ENCODE peak calls at places on chromosome 7, in four cellular contexts. One of them, this sample, is unnamed.

GRCh38 chr7:138776156-138776833 is 21.5 kb upstream of the TMEM213 start:
- DNase-seq in kidney epithelial cell: no peak
- DNase-seq in body of pancreas: no peak
- DNase-seq in naive thymus-derived CD4-positive, alpha-beta T cell: no peak
- DNase-seq in this sample: no peak

GRCh38 chr7:140898794-140899548 is 25.8 kb downstream of the BRAF start:
- DNase-seq in kidney epithelial cell: no peak
- DNase-seq in body of pancreas: no peak
- DNase-seq in naive thymus-derived CD4-positive, alpha-beta T cell: no peak
- DNase-seq in this sample: no peak

GRCh38 chr7:3204526-3204925 is 96.5 kb upstream of the SDK1 start:
- DNase-seq in kidney epithelial cell: no peak
- DNase-seq in body of pancreas: no peak
- DNase-seq in naive thymus-derived CD4-positive, alpha-beta T cell: no peak
- DNase-seq in this sample: no peak

GRCh38 chr7:1928555-1929348 is 258.7 kb downstream of the ELFN1 start:
- DNase-seq in kidney epithelial cell: no peak
- DNase-seq in body of pancreas: peak; percentile 94
- DNase-seq in naive thymus-derived CD4-positive, alpha-beta T cell: no peak
- DNase-seq in this sample: peak; percentile 85

GRCh38 chr7:152897401-152897800 is 137.8 kb downstream of the ACTR3B start:
- DNase-seq in kidney epithelial cell: no peak
- DNase-seq in body of pancreas: no peak
- DNase-seq in naive thymus-derived CD4-positive, alpha-beta T cell: no peak
- DNase-seq in this sample: no peak

GRCh38 chr7:134742688-134743350 is 36.6 kb upstream of the CALD1 start:
- DNase-seq in kidney epithelial cell: no peak
- DNase-seq in body of pancreas: no peak
- DNase-seq in naive thymus-derived CD4-positive, alpha-beta T cell: no peak
- DNase-seq in this sample: peak; percentile 30

GRCh38 chr7:106999023-106999422 is 45.5 kb upstream of the PRKAR2B start:
- DNase-seq in kidney epithelial cell: no peak
- DNase-seq in body of pancreas: no peak
- DNase-seq in naive thymus-derived CD4-positive, alpha-beta T cell: no peak
- DNase-seq in this sample: no peak

GRCh38 chr7:66643395-66643794 is 14.7 kb downstream of the KCTD7 start:
- DNase-seq in kidney epithelial cell: no peak
- DNase-seq in body of pancreas: no peak
- DNase-seq in naive thymus-derived CD4-positive, alpha-beta T cell: no peak
- DNase-seq in this sample: no peak

GRCh38 chr7:122885583-122886356 is 490 bp downstream of the CADPS2 start:
- DNase-seq in kidney epithelial cell: no peak
- DNase-seq in body of pancreas: peak; percentile 40
- DNase-seq in naive thymus-derived CD4-positive, alpha-beta T cell: no peak
- DNase-seq in this sample: peak; percentile 69

GRCh38 chr7:117241088-117241487 is 81.8 kb downstream of the WNT2 start:
- DNase-seq in kidney epithelial cell: no peak
- DNase-seq in body of pancreas: no peak
- DNase-seq in naive thymus-derived CD4-positive, alpha-beta T cell: no peak
- DNase-seq in this sample: no peak

GRCh38 chr7:6530626-6531491 is 20.4 kb downstream of the GRID2IP start:
- DNase-seq in kidney epithelial cell: no peak
- DNase-seq in body of pancreas: no peak
- DNase-seq in naive thymus-derived CD4-positive, alpha-beta T cell: peak; percentile 56
- DNase-seq in this sample: no peak
- H3K4me3 ChIP-seq in kidney epithelial cell: peak overlapping the region; percentile 40
- H3K4me3 ChIP-seq in body of pancreas: no peak overlapping the region
- H3K4me3 ChIP-seq in naive thymus-derived CD4-positive, alpha-beta T cell: peak overlapping the region; percentile 55
- H3K4me3 ChIP-seq in this sample: no peak overlapping the region

GRCh38 chr7:151851160-151851751 is 25.7 kb downstream of the PRKAG2 start:
- DNase-seq in kidney epithelial cell: no peak
- DNase-seq in body of pancreas: peak; percentile 35
- DNase-seq in naive thymus-derived CD4-positive, alpha-beta T cell: peak; percentile 15
- DNase-seq in this sample: peak; percentile 63
- H3K4me3 ChIP-seq in kidney epithelial cell: no peak overlapping the region
- H3K4me3 ChIP-seq in body of pancreas: no peak overlapping the region
- H3K4me3 ChIP-seq in naive thymus-derived CD4-positive, alpha-beta T cell: no peak overlapping the region
- H3K4me3 ChIP-seq in this sample: no peak overlapping the region

GRCh38 chr7:5689716-5690115 is 91.7 kb downstream of the RNF216 start:
- DNase-seq in kidney epithelial cell: no peak
- DNase-seq in body of pancreas: no peak
- DNase-seq in naive thymus-derived CD4-positive, alpha-beta T cell: no peak
- DNase-seq in this sample: no peak
- H3K4me3 ChIP-seq in kidney epithelial cell: no peak overlapping the region
- H3K4me3 ChIP-seq in body of pancreas: no peak overlapping the region
- H3K4me3 ChIP-seq in naive thymus-derived CD4-positive, alpha-beta T cell: no peak overlapping the region
- H3K4me3 ChIP-seq in this sample: no peak overlapping the region

GRCh38 chr7:90625562-90625961 is 29.4 kb downstream of the CDK14 start:
- DNase-seq in kidney epithelial cell: no peak
- DNase-seq in body of pancreas: peak; percentile 58
- DNase-seq in naive thymus-derived CD4-positive, alpha-beta T cell: no peak
- DNase-seq in this sample: no peak
- H3K4me3 ChIP-seq in kidney epithelial cell: no peak overlapping the region
- H3K4me3 ChIP-seq in body of pancreas: no peak overlapping the region
- H3K4me3 ChIP-seq in naive thymus-derived CD4-positive, alpha-beta T cell: no peak overlapping the region
- H3K4me3 ChIP-seq in this sample: no peak overlapping the region

DNA sequence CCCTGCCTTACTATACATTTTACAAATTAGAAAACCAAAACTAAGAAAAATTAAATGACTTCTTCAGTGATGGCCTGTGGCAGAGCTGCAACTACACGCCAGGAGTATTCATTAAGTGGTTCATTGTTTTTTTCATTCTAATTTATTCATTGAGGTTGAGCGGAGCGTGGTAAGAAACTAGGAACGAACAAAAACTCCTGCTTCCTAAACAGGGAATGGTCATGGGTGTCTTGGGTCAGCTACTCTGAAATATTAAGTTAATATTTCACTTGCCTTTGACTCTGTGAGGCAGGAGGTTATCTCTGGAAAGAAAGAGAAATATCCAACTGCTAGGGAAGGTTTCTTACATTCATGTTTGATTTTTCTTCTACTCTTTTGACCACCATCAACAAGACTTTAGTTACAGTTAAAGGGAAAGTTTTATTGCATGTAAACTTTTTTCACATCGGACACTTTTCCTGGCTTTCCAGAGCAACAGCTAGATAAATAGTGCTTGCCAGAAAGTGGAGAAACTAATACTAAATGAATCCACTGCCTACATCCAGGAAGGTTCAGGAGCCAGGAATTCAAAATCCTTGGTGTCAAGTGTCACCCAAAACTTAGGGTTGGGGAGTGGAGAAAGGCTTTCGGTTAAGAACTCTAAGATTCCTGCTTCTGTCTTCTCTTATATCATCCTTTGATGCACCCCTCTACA is 892 bp upstream of the GNG11 start:
- DNase-seq in kidney epithelial cell: no peak
- DNase-seq in body of pancreas: no peak
- DNase-seq in naive thymus-derived CD4-positive, alpha-beta T cell: no peak
- DNase-seq in this sample: no peak
- H3K4me3 ChIP-seq in kidney epithelial cell: no peak overlapping the region
- H3K4me3 ChIP-seq in body of pancreas: no peak overlapping the region
- H3K4me3 ChIP-seq in naive thymus-derived CD4-positive, alpha-beta T cell: no peak overlapping the region
- H3K4me3 ChIP-seq in this sample: no peak overlapping the region

GRCh38 chr7:101856488-101857357 is 39.3 kb downstream of the CUX1 start:
- DNase-seq in kidney epithelial cell: peak; percentile 69
- DNase-seq in body of pancreas: peak; percentile 88
- DNase-seq in naive thymus-derived CD4-positive, alpha-beta T cell: peak; percentile 79
- DNase-seq in this sample: peak; percentile 96

GRCh38 chr7:101859411-101860106 is 42.1 kb downstream of the CUX1 start:
- DNase-seq in kidney epithelial cell: no peak
- DNase-seq in body of pancreas: no peak
- DNase-seq in naive thymus-derived CD4-positive, alpha-beta T cell: no peak
- DNase-seq in this sample: no peak

GRCh38 chr7:101854084-101854865 is 36.8 kb downstream of the CUX1 start:
- DNase-seq in kidney epithelial cell: no peak
- DNase-seq in body of pancreas: no peak
- DNase-seq in naive thymus-derived CD4-positive, alpha-beta T cell: no peak
- DNase-seq in this sample: no peak

GRCh38 chr7:101858437-101859385 is 41.3 kb downstream of the CUX1 start:
- DNase-seq in kidney epithelial cell: no peak
- DNase-seq in body of pancreas: peak; percentile 48
- DNase-seq in naive thymus-derived CD4-positive, alpha-beta T cell: no peak
- DNase-seq in this sample: no peak

GRCh38 chr7:101857358-101857794 is 40.0 kb downstream of the CUX1 start:
- DNase-seq in kidney epithelial cell: no peak
- DNase-seq in body of pancreas: no peak
- DNase-seq in naive thymus-derived CD4-positive, alpha-beta T cell: no peak
- DNase-seq in this sample: no peak
- H3K4me3 ChIP-seq in kidney epithelial cell: no peak overlapping the region
- H3K4me3 ChIP-seq in body of pancreas: no peak overlapping the region
- H3K4me3 ChIP-seq in naive thymus-derived CD4-positive, alpha-beta T cell: peak overlapping the region; percentile 76
- H3K4me3 ChIP-seq in this sample: no peak overlapping the region

DNA sequence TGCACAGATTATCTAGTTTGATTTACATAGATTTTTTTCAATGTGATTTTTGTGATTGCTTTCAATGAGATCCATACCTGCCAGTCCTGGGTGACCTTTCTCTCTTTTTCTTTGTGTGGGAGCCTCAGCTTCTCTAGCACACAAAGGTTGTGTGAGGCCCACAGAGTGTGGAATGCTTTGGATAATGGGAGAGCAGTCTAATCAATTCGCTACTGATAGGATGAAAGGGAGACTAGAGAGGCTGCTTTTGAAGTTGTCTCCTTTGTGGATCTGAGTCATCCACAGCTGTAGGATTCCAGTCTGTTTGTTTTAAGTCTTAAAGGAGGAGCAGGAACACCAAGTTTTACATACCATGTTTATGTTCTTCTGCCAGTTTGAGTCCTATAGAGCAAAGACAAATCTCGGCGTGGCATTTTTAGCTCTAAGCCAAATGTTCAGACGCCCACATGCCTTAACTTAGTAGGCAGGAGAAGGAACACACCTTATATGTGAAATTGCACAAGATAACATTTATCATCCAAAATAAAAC is 330.0 kb downstream of the ARL4A start:
- DNase-seq in kidney epithelial cell: peak; percentile 56
- DNase-seq in body of pancreas: no peak
- DNase-seq in naive thymus-derived CD4-positive, alpha-beta T cell: no peak
- DNase-seq in this sample: no peak
- H3K4me3 ChIP-seq in kidney epithelial cell: no peak overlapping the region
- H3K4me3 ChIP-seq in body of pancreas: no peak overlapping the region
- H3K4me3 ChIP-seq in naive thymus-derived CD4-positive, alpha-beta T cell: no peak overlapping the region
- H3K4me3 ChIP-seq in this sample: no peak overlapping the region

GRCh38 chr7:128891110-128891941 is 19.2 kb downstream of the KCP start:
- DNase-seq in kidney epithelial cell: no peak
- DNase-seq in body of pancreas: peak; percentile 19
- DNase-seq in naive thymus-derived CD4-positive, alpha-beta T cell: no peak
- DNase-seq in this sample: peak; percentile 58
- H3K4me3 ChIP-seq in kidney epithelial cell: no peak overlapping the region
- H3K4me3 ChIP-seq in body of pancreas: peak overlapping the region; percentile 2
- H3K4me3 ChIP-seq in naive thymus-derived CD4-positive, alpha-beta T cell: no peak overlapping the region
- H3K4me3 ChIP-seq in this sample: no peak overlapping the region

DNA sequence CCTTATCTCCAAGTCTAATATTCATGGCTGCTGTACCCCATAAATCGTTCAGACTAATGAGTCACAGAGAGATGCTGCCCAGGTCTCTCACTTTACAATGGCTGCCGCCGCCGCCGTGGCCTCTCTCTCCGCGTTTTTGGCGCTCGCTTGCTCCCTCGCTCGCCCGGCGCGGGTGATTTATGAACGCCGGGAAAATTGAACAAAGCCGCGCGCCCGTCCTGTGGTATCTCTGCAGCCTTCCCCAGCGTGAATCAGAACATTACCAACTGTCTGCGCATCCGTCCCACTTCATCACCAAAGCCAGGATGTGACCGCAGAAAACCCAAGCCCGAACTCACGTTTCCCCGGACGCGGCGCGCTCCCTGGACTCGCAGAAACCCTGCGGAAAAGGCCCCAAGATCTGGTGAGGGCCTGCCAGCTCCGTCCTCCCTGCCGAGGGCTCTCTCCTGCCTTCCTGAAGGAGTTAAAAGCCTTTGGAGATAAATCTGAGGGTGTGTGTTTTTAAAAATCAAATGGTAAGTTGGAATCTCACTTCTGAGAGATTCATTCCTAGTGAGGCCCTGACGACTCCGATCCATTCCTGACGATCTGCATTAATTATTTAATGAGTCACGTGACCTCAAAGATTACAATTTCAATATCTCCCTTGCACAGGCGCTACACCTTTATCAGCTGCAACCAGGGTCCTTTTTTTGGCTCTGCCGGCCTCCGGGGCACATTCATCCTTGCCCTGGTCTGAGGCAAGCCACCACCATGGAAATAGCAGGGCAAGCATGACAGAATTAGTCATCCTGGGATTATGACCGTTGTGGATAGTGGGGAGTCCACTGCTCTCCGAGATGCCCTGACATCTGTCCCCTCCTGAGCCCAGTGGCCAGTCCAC is 6.2 kb downstream of the HOXA4 start:
- DNase-seq in kidney epithelial cell: no peak
- DNase-seq in body of pancreas: no peak
- DNase-seq in naive thymus-derived CD4-positive, alpha-beta T cell: no peak
- DNase-seq in this sample: peak; percentile 40
- H3K4me3 ChIP-seq in kidney epithelial cell: peak overlapping the region; percentile 59
- H3K4me3 ChIP-seq in body of pancreas: no peak overlapping the region
- H3K4me3 ChIP-seq in naive thymus-derived CD4-positive, alpha-beta T cell: no peak overlapping the region
- H3K4me3 ChIP-seq in this sample: no peak overlapping the region

GRCh38 chr7:4775281-4776159 is at the start of gene AP5Z1:
- DNase-seq in kidney epithelial cell: peak; percentile 89
- DNase-seq in body of pancreas: peak; percentile 94
- DNase-seq in naive thymus-derived CD4-positive, alpha-beta T cell: peak; percentile 94
- DNase-seq in this sample: peak; percentile 96

GRCh38 chr7:4776160-4776623 is 769 bp downstream of the AP5Z1 start:
- DNase-seq in kidney epithelial cell: no peak
- DNase-seq in body of pancreas: no peak
- DNase-seq in naive thymus-derived CD4-positive, alpha-beta T cell: no peak
- DNase-seq in this sample: no peak

GRCh38 chr7:4774804-4775280 is 581 bp upstream of the AP5Z1 start:
- DNase-seq in kidney epithelial cell: peak; percentile 53
- DNase-seq in body of pancreas: peak; percentile 40
- DNase-seq in naive thymus-derived CD4-positive, alpha-beta T cell: no peak
- DNase-seq in this sample: peak; percentile 75

GRCh38 chr7:4772306-4772705 is 3.1 kb upstream of the AP5Z1 start:
- DNase-seq in kidney epithelial cell: no peak
- DNase-seq in body of pancreas: no peak
- DNase-seq in naive thymus-derived CD4-positive, alpha-beta T cell: no peak
- DNase-seq in this sample: no peak

DNA sequence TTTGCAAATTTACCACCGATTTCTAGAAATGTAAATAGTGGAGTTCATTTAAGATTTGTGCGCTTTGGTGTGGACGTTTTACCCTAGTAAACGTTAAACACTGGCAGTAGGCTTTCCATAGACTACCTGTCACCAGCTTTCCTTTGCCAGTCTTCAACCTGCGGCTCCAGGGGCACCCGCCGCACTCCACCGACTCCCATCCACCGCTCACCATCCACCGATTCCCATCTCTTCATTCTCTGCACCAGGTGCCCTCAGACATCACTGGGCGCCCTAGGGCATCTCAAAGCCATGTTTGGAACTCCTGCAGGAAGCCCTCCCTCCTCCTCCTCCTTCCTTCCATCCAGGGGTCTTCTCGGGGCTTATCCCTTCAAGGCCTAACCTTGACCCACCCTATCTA is 1.4 kb upstream of the AP5Z1 start:
- DNase-seq in kidney epithelial cell: no peak
- DNase-seq in body of pancreas: no peak
- DNase-seq in naive thymus-derived CD4-positive, alpha-beta T cell: no peak
- DNase-seq in this sample: no peak
- H3K4me3 ChIP-seq in kidney epithelial cell: no peak overlapping the region
- H3K4me3 ChIP-seq in body of pancreas: no peak overlapping the region
- H3K4me3 ChIP-seq in naive thymus-derived CD4-positive, alpha-beta T cell: no peak overlapping the region
- H3K4me3 ChIP-seq in this sample: no peak overlapping the region

This sample was measured in mucosa of descending colon.